ENCODE peak calls at places on chromosome 21, in eight cellular contexts. N is PC-9, X is uterus, C is left ventricle myocardium inferior, Y is neuronal stem cell, L is colonic mucosa, Z is hepatocyte, S is IMR-90. W is an unnamed sample.

GRCh38 chr21:15968911-15969310 is 239.1 kb downstream of the USP25 start:
- DNase-seq in N (no peak), X (no peak), C (no peak), Y (no peak), L (no peak), Z (no peak), S (no peak), W (no peak)

GRCh38 chr21:17613242-17613676 is 558 bp upstream of the BTG3 start:
- DNase-seq in N (no peak), X (peak; percentile 56), C (no peak), Y (peak; percentile 4), L (peak; percentile 41), Z (peak; percentile 42), S (no peak), W (peak; percentile 80)

GRCh38 chr21:29002442-29003144 is 9.9 kb upstream of the LTN1 start:
- DNase-seq in N (peak; percentile 89), X (peak; percentile 96), C (peak; percentile 95), Y (peak; percentile 89), L (peak; percentile 96), Z (peak; percentile 96), S (peak; percentile 97), W (peak; percentile 97)

GRCh38 chr21:43916691-43917514 is 51.9 kb downstream of the AGPAT3 start:
- DNase-seq in N (no peak), X (no peak), C (no peak), Y (no peak), L (no peak), Z (no peak), S (peak; percentile 21), W (no peak)

GRCh38 chr21:23162213-23162946 is 2164.2 kb downstream of the NCAM2 start:
- DNase-seq in N (no peak), X (no peak), C (no peak), Y (no peak), L (no peak), Z (peak; percentile 6), S (no peak), W (no peak)

GRCh38 chr21:34965200-34966174 is 83.6 kb downstream of the RUNX1 start:
- DNase-seq in N (peak; percentile 64), X (no peak), C (no peak), Y (no peak), L (no peak), Z (no peak), S (peak; percentile 83), W (no peak)

GRCh38 chr21:20902511-20902910 is 95.7 kb upstream of the NCAM2 start:
- DNase-seq in N (no peak), X (no peak), C (no peak), Y (no peak), L (no peak), Z (no peak), S (no peak), W (no peak)

GRCh38 chr21:27268290-27268689 is 301.4 kb upstream of the ADAMTS5 start:
- DNase-seq in N (no peak), X (no peak), C (no peak), Y (no peak), L (no peak), Z (no peak), S (peak; percentile 57), W (no peak)

GRCh38 chr21:15000076-15000475 is 64.7 kb downstream of the NRIP1 start:
- DNase-seq in N (no peak), X (no peak), C (no peak), Y (no peak), L (no peak), Z (no peak), S (peak; percentile 68), W (no peak)

GRCh38 chr21:44353200-44353970 is at the start of gene TRPM2:
- DNase-seq in N (no peak), X (no peak), C (peak; percentile 72), Y (no peak), L (no peak), Z (no peak), S (no peak), W (peak; percentile 68)

GRCh38 chr21:42863504-42863870 is 15.9 kb downstream of the WDR4 start:
- DNase-seq in N (no peak), X (no peak), C (no peak), Y (no peak), L (no peak), Z (no peak), S (no peak), W (no peak)

GRCh38 chr21:42864812-42865211 is 14.5 kb downstream of the WDR4 start:
- DNase-seq in N (no peak), X (no peak), C (no peak), Y (no peak), L (no peak), Z (no peak), S (no peak), W (no peak)

GRCh38 chr21:42862774-42863503 is 16.4 kb downstream of the WDR4 start:
- DNase-seq in N (no peak), X (no peak), C (no peak), Y (no peak), L (peak; percentile 58), Z (peak; percentile 50), S (no peak), W (no peak)

GRCh38 chr21:42865361-42866160 is 13.8 kb downstream of the WDR4 start:
- DNase-seq in N (no peak), X (no peak), C (peak; percentile 53), Y (no peak), L (no peak), Z (no peak), S (no peak), W (peak; percentile 80)

DNA sequence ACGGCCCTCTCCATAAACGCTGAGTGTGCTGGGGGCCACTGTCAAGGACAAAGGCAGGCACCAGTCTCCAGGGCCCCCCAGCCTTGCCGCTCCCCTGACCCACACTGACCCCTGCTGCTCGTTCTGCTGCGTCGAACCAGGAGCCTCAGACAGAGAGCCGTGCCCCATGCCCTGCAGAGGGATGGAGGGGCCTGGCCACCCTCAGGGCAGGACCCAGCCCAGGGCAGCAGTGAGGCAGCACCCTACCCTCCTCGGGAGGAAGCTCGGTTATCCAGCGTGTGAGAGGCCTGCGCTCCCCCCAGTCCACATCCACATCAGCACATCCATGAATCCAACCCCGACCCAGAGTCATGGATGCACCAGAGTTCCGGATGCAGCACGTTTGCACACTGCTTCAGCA is 15.1 kb downstream of the WDR4 start:
- DNase-seq in N (no peak), X (no peak), C (no peak), Y (no peak), L (no peak), Z (no peak), S (no peak), W (no peak)
- H3K4me1 ChIP-seq in N (no peaks in the 10 kb centered on the region), X (no peaks in the 10 kb centered on the region), C (peaks cover 35% of the 10 kb centered on the region), Y (no peaks in the 10 kb centered on the region), L (no peaks in the 10 kb centered on the region), Z (no peaks in the 10 kb centered on the region), S (no peaks in the 10 kb centered on the region), W (peaks cover 3% of the 10 kb centered on the region)

DNA sequence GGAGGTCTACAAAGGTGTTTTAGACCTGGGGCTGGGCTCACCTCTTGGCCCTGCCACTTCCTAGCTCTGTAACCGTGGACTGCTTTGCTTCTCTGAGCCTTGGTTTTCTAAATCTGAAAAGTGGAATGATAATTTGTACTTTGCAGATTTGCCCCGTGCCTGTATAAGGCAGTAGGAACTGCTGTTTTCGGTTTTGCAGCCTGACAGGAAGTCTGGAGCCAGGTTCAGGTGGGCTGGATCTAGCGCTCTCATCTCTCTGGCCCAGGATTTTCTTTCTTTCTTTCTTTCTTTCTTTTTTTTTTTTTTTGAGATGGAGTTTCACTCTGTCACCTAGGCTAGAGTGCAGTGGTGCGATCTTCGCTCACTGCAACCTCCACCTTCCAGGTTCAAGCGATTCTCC is 17.2 kb downstream of the IFNAR2 start:
- DNase-seq in N (no peak), X (no peak), C (no peak), Y (no peak), L (no peak), Z (no peak), S (no peak), W (no peak)
- H3K4me1 ChIP-seq in N (no peaks in the 10 kb centered on the region), X (no peaks in the 10 kb centered on the region), C (peaks cover 40% of the 10 kb centered on the region), Y (no peaks in the 10 kb centered on the region), L (no peaks in the 10 kb centered on the region), Z (no peaks in the 10 kb centered on the region), S (no peaks in the 10 kb centered on the region), W (peaks cover 8% of the 10 kb centered on the region)

DNA sequence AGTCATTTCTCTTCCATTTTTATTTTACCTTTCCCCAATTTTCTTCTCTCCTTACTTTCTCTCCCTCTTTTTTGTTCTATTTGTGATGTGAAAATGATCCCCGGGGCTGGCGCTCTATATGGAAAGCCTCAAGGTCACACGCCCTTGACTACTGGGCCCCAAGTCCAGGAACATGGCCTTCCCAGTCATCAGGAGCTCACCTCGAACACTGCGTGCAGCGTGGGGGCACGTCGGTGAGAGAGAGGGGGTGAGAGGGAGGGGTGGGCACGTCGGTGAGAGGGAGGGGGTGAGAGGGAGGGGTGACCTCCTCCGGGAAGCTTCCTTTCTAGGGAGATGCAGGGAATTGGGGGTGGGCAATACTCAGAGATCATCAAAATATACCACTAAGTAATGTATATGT is 94.6 kb upstream of the TMPRSS2 start:
- DNase-seq in N (no peak), X (no peak), C (no peak), Y (no peak), L (no peak), Z (no peak), S (no peak), W (no peak)
- H3K4me1 ChIP-seq in N (peaks cover 19% of the 10 kb centered on the region), X (no peaks in the 10 kb centered on the region), C (no peaks in the 10 kb centered on the region), Y (no peaks in the 10 kb centered on the region), L (no peaks in the 10 kb centered on the region), Z (peaks cover 29% of the 10 kb centered on the region), S (no peaks in the 10 kb centered on the region), W (no peaks in the 10 kb centered on the region)

GRCh38 chr21:45440736-45441350 is 35.9 kb downstream of the COL18A1 start:
- DNase-seq in N (no peak), X (no peak), C (no peak), Y (no peak), L (no peak), Z (no peak), S (no peak), W (no peak)

GRCh38 chr21:45436371-45437040 is 31.5 kb downstream of the COL18A1 start:
- DNase-seq in N (no peak), X (no peak), C (no peak), Y (no peak), L (no peak), Z (no peak), S (no peak), W (no peak)

GRCh38 chr21:45439901-45440461 is 35.0 kb downstream of the COL18A1 start:
- DNase-seq in N (no peak), X (no peak), C (no peak), Y (no peak), L (no peak), Z (no peak), S (no peak), W (no peak)

GRCh38 chr21:45439171-45439872 is 34.4 kb downstream of the COL18A1 start:
- DNase-seq in N (no peak), X (peak; percentile 85), C (peak; percentile 86), Y (peak; percentile 79), L (peak; percentile 86), Z (peak; percentile 88), S (peak; percentile 89), W (peak; percentile 84)

DNA sequence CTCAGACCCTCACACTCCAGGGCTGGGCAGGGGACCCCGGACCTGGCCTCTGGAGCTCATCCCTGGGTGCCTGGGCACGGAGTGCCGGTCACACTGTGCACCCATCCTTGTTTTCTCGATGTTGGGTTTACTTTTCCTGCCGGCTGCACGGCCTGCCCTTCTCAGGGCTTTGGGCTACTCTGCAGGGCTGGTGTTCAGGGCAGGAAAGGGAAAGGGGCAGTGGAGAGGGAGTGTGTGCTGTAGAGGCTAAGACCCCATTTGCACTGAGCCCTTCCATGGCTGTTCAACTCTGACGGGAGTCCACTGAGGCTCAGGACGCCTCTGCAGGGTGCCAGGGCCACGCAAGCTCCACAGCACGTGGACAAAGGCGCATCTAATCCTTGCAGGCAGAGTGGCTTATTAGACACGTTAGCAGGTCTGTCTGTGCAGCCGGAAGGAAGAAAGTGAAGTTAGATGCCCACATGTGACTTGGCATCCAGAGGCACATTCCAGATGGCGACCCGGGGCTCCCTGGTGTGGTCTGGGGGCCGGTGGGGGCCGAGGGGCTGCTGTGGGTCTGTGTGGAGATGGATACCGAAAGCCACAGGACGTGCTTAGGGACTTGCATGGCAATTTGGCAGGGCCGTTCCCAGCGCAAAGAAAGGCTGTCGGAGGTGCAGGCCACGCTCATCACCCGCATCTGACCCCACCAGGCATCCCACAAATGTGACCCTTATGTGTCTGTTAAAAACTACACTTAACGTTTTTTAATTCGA is 33.6 kb downstream of the COL18A1 start:
- DNase-seq in N (no peak), X (no peak), C (no peak), Y (no peak), L (no peak), Z (no peak), S (no peak), W (no peak)
- H3K4me1 ChIP-seq in N (no peaks in the 10 kb centered on the region), X (peaks cover 8% of the 10 kb centered on the region), C (peaks cover 45% of the 10 kb centered on the region), Y (peaks cover 3% of the 10 kb centered on the region), L (no peaks in the 10 kb centered on the region), Z (peaks cover 8% of the 10 kb centered on the region), S (peaks cover 14% of the 10 kb centered on the region), W (peaks cover 6% of the 10 kb centered on the region)

W was measured in lung.